ENCODE peak calls at places on chromosomes 12 and 14, in eight cellular contexts. R, Y, C, W, G, H, U and O are unnamed samples.

GRCh38 chr14:90409209-90409730 is 12.4 kb downstream of the CALM1 start:
- DNase-seq in R (peak), Y (no peak), C (peak), W (peak), G (peak), H (no peak), U (no peak), O (peak)

GRCh38 chr14:32312010-32312331 is 17.1 kb upstream of the AKAP6 start:
- DNase-seq in R (no peak), Y (no peak), C (no peak), W (no peak), G (no peak), H (no peak), U (no peak), O (no peak)

GRCh38 chr12:9711664-9712063 is 21.2 kb downstream of the CLECL1 start:
- DNase-seq in R (no peak), Y (no peak), C (no peak), W (no peak), G (peak), H (no peak), U (no peak), O (peak)

GRCh38 chr14:94011795-94012194 is 14.3 kb upstream of the OTUB2 start:
- DNase-seq in R (peak), Y (no peak), C (no peak), W (no peak), G (no peak), H (no peak), U (no peak), O (no peak)

GRCh38 chr12:51318846-51319570 is 5.0 kb downstream of the BIN2 start:
- DNase-seq in R (no peak), Y (peak), C (no peak), W (no peak), G (peak), H (peak), U (no peak), O (no peak)

GRCh38 chr12:32249701-32250270 is 143.1 kb downstream of the BICD1 start:
- DNase-seq in R (no peak), Y (no peak), C (no peak), W (no peak), G (no peak), H (no peak), U (no peak), O (no peak)

GRCh38 chr12:6234906-6235305 is 34.7 kb downstream of the CD9 start:
- DNase-seq in R (no peak), Y (no peak), C (no peak), W (no peak), G (no peak), H (no peak), U (no peak), O (no peak)

GRCh38 chr12:24561882-24562760 is 386.8 kb downstream of the BCAT1 start:
- DNase-seq in R (no peak), Y (peak), C (peak), W (peak), G (peak), H (peak), U (peak), O (no peak)

GRCh38 chr12:3236345-3237153 is 159.4 kb downstream of the TSPAN9 start:
- DNase-seq in R (peak), Y (no peak), C (peak), W (peak), G (peak), H (no peak), U (no peak), O (no peak)

GRCh38 chr12:56358836-56359532 is 923 bp downstream of the STAT2 start:
- DNase-seq in R (peak), Y (no peak), C (peak), W (peak), G (peak), H (no peak), U (no peak), O (peak)

GRCh38 chr12:51941011-51941561 is 10.4 kb upstream of the ACVR1B start:
- DNase-seq in R (peak), Y (no peak), C (peak), W (peak), G (peak), H (no peak), U (no peak), O (no peak)

GRCh38 chr14:96051642-96052540 is 12.7 kb downstream of the C14orf132 start:
- DNase-seq in R (no peak), Y (no peak), C (no peak), W (no peak), G (no peak), H (no peak), U (no peak), O (no peak)

DNA sequence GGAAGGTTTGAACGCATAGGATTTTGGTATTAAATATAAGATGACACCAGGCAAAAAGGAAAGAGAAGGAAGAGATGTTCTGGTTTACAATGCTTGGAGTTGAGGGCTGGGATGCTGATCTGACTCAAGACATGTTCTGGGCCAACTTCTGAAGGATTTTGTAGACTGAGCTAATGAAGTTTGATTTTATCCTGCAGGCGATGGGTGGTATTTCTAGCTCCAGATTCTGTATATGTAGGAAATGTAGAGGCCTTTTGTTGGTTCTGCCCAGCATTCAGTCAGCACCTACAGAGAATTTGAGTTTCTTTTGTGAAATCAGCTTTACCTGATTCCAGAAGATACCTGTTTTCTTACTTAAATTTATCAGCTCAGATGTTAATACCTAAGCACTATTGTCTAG is 48.2 kb downstream of the VEZT start:
- DNase-seq in R (no peak), Y (no peak), C (no peak), W (no peak), G (no peak), H (no peak), U (no peak), O (no peak)
- TF ChIP-seq CTCF in R (peak), Y (no peak), C (no peak), W (no peak), G (no peak), H (no peak), U (no peak), O (no peak)

DNA sequence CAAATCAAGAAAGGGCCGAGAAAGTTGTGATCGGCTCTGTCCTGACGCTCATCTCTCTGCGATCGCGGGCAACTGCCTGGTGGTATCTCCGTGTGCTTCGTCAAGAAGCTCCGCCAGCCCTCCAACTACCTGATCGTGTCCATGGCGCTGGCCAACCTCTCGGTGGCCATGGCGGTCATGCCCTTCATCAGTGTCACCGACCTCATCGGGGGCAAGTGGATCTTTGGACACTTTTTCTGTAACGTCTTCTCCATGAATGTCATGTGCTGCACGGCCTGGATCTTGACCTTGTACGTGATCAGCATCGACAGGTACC is 1.6 kb upstream of the HEBP1 start:
- DNase-seq in R (no peak), Y (no peak), C (no peak), W (no peak), G (no peak), H (no peak), U (no peak), O (no peak)
- TF ChIP-seq CTCF in R (no peak), Y (no peak), C (no peak), W (no peak), G (no peak), H (no peak), U (no peak), O (no peak)

GRCh38 chr12:29208060-29208459 is 59.0 kb downstream of the FAR2 start:
- DNase-seq in R (no peak), Y (no peak), C (no peak), W (no peak), G (no peak), H (no peak), U (no peak), O (no peak)

GRCh38 chr12:29216797-29217583 is 67.9 kb downstream of the FAR2 start:
- DNase-seq in R (no peak), Y (no peak), C (no peak), W (peak), G (peak), H (no peak), U (no peak), O (no peak)

GRCh38 chr12:29216266-29216665 is 67.2 kb downstream of the FAR2 start:
- DNase-seq in R (no peak), Y (no peak), C (no peak), W (no peak), G (no peak), H (no peak), U (no peak), O (no peak)

GRCh38 chr12:29208935-29209701 is 60.0 kb downstream of the FAR2 start:
- DNase-seq in R (no peak), Y (no peak), C (no peak), W (no peak), G (no peak), H (no peak), U (no peak), O (no peak)

DNA sequence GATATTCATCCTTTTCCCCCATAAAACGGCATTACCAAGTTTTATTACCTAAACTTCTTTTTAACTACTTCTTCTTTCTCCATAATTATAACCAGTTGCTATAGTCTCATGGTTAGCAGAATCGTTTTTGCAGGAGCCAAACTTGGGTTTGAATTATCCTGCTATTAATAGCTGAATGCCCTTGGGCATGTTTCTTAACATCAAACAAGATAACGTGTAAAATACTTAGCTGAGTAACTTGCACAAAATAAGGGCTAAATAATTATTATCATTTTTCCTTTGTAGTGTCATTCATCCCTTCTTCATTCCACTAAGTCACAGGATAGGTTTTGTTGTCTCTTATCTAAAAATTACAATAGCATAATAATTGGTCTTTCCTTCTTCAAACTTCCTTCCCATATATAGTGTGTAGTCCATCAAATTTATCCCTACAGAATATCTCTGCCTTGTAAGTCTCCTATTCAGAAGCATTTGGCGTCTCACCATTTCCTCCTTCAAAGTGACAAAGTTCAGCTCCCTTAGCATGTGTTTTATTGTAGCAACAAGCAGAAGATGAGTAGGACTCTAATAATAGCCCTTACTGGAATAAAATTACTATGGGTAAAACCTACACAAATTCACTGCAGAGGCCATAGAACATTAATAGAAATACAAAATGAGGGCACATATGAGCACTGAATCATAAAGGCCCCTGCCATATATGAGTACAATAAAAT is 63.8 kb downstream of the FAR2 start:
- DNase-seq in R (no peak), Y (no peak), C (no peak), W (peak), G (no peak), H (no peak), U (no peak), O (no peak)
- TF ChIP-seq CTCF in R (no peak), Y (no peak), C (no peak), W (no peak), G (no peak), H (no peak), U (no peak), O (no peak)

GRCh38 chr14:64910847-64911495 is 3.3 kb upstream of the CHURC1 start:
- DNase-seq in R (peak), Y (no peak), C (peak), W (peak), G (peak), H (no peak), U (no peak), O (no peak)
- TF ChIP-seq CTCF in R (peak), Y (no peak), C (peak), W (peak), G (peak), H (peak), U (peak), O (peak)

GRCh38 chr14:57709909-57710308 is 156.0 kb downstream of the SLC35F4 start:
- DNase-seq in R (no peak), Y (no peak), C (no peak), W (no peak), G (no peak), H (no peak), U (no peak), O (no peak)

GRCh38 chr14:57714487-57714899 is 151.4 kb downstream of the SLC35F4 start:
- DNase-seq in R (no peak), Y (no peak), C (no peak), W (no peak), G (no peak), H (no peak), U (no peak), O (peak)

GRCh38 chr14:57712698-57713097 is 153.2 kb downstream of the SLC35F4 start:
- DNase-seq in R (no peak), Y (no peak), C (no peak), W (no peak), G (no peak), H (no peak), U (no peak), O (no peak)

GRCh38 chr14:57707219-57707618 is 158.7 kb downstream of the SLC35F4 start:
- DNase-seq in R (no peak), Y (no peak), C (no peak), W (no peak), G (no peak), H (no peak), U (no peak), O (no peak)

GRCh38 chr14:57712101-57712500 is 153.8 kb downstream of the SLC35F4 start:
- DNase-seq in R (no peak), Y (no peak), C (no peak), W (no peak), G (peak), H (no peak), U (no peak), O (no peak)
- TF ChIP-seq CTCF in R (no peak), Y (no peak), C (no peak), W (no peak), G (no peak), H (no peak), U (no peak), O (peak)